ENCODE peak calls at places on chromosomes 6 and 20, in eight cellular contexts. Z is GM20000, F is testis, A is AG04450, V is progenitor cell of endocrine pancreas, J is ovary, B is Peyer's patch, O is HFFc6. C is an unnamed sample.

GRCh38 chr6:30814137-30815084 is 69.9 kb upstream of the DDR1 start:
- DNase-seq in B (no peak), V (no peak), F (peak), A (no peak), Z (peak), O (peak), J (no peak), C (peak)

GRCh38 chr6:99745651-99746050 is 139.0 kb downstream of the PRDM13 start:
- DNase-seq in A (no peak), O (peak), Z (no peak), J (no peak), B (no peak), V (no peak), F (no peak), C (peak)

GRCh38 chr20:5039255-5039657 is 37.9 kb upstream of the SLC23A2 start:
- DNase-seq in Z (peak), V (no peak), O (no peak), F (no peak), A (no peak), J (no peak), B (peak), C (no peak)

GRCh38 chr6:41967312-41968287 is 26.0 kb upstream of the CCND3 start:
- DNase-seq in F (no peak), B (no peak), A (no peak), O (peak), V (no peak), J (no peak), Z (no peak), C (peak)

GRCh38 chr6:138691595-138692057 is 81.9 kb upstream of the CCDC28A start:
- DNase-seq in V (no peak), B (peak), F (no peak), J (no peak), O (peak), A (peak), Z (no peak), C (peak)

GRCh38 chr6:130389142-130389541 is 23.3 kb downstream of the TMEM200A start:
- DNase-seq in Z (no peak), F (no peak), A (no peak), V (no peak), J (no peak), B (no peak), O (no peak), C (no peak)

GRCh38 chr6:133132583-133132982 is 108.6 kb upstream of the EYA4 start:
- DNase-seq in O (no peak), Z (no peak), J (no peak), A (no peak), B (no peak), V (no peak), F (no peak), C (no peak)

GRCh38 chr6:17703256-17703694 is 3.5 kb downstream of the NUP153 start:
- DNase-seq in B (no peak), J (peak), Z (no peak), A (peak), O (peak), V (no peak), F (no peak), C (peak)

GRCh38 chr20:25223765-25224720 is 23.8 kb upstream of the PYGB start:
- DNase-seq in Z (no peak), V (no peak), O (no peak), F (no peak), A (no peak), B (no peak), J (no peak), C (no peak)

GRCh38 chr6:170132561-170132991 is 158.3 kb downstream of the DLL1 start:
- DNase-seq in V (no peak), O (no peak), F (peak), Z (no peak), J (no peak), B (no peak), A (no peak), C (no peak)

GRCh38 chr6:152605901-152606390 is 31.2 kb downstream of the SYNE1 start:
- DNase-seq in B (no peak), O (no peak), F (no peak), Z (no peak), A (no peak), J (no peak), V (no peak), C (no peak)

GRCh38 chr6:110826236-110827129 is 11.2 kb upstream of the CDK19 start:
- DNase-seq in O (no peak), A (no peak), J (no peak), Z (no peak), B (no peak), F (no peak), V (no peak), C (no peak)

GRCh38 chr20:9966966-9967365 is 67.8 kb upstream of the ANKEF1 start:
- DNase-seq in B (no peak), V (no peak), F (no peak), A (no peak), O (no peak), J (no peak), Z (no peak), C (peak)

GRCh38 chr6:17389274-17389847 is 4.0 kb upstream of the CAP2 start:
- DNase-seq in O (peak), B (no peak), Z (no peak), F (no peak), J (no peak), A (no peak), V (no peak), C (peak)

GRCh38 chr6:75794954-75795739 is 46.1 kb downstream of the MYO6 start:
- DNase-seq in A (no peak), F (no peak), O (no peak), Z (no peak), B (no peak), V (no peak), J (no peak), C (no peak)

GRCh38 chr6:156102129-156102528 is 646.5 kb upstream of the NOX3 start:
- DNase-seq in Z (no peak), V (no peak), A (no peak), O (peak), B (no peak), J (no peak), F (no peak), C (no peak)

GRCh38 chr6:104625536-104625935 is 234.2 kb downstream of the HACE1 start:
- DNase-seq in B (no peak), O (peak), J (no peak), F (no peak), V (no peak), A (no peak), Z (no peak), C (peak)

GRCh38 chr20:41348430-41349172 is 8.0 kb downstream of the LPIN3 start:
- DNase-seq in A (no peak), Z (no peak), V (no peak), J (no peak), F (no peak), O (no peak), B (no peak), C (no peak)

GRCh38 chr20:46563170-46563847 is 12.9 kb upstream of the OCSTAMP start:
- DNase-seq in V (no peak), A (no peak), J (no peak), F (peak), O (no peak), B (no peak), Z (no peak), C (no peak)

GRCh38 chr20:35492352-35492751 is 37.0 kb downstream of the CEP250 start:
- DNase-seq in V (no peak), B (no peak), A (no peak), O (no peak), J (no peak), F (no peak), Z (no peak), C (no peak)

GRCh38 chr20:4490595-4491280 is 231.0 kb upstream of the PRND start:
- DNase-seq in Z (no peak), B (no peak), J (no peak), V (no peak), O (peak), F (no peak), A (no peak), C (peak)

GRCh38 chr6:166611631-166612030 is 15.4 kb downstream of the RPS6KA2 start:
- DNase-seq in O (no peak), B (no peak), F (no peak), Z (no peak), J (no peak), A (no peak), V (no peak), C (no peak)

GRCh38 chr20:45461225-45461624 is 8.3 kb upstream of the WFDC2 start:
- DNase-seq in Z (no peak), O (no peak), J (no peak), V (no peak), B (no peak), A (no peak), F (no peak), C (peak)

GRCh38 chr20:2809690-2810089 is 5.1 kb upstream of the C20orf141 start:
- DNase-seq in F (no peak), V (no peak), B (no peak), Z (no peak), J (no peak), A (no peak), O (no peak), C (no peak)

GRCh38 chr20:4966826-4967751 is 34.2 kb downstream of the SLC23A2 start:
- DNase-seq in J (no peak), V (no peak), B (no peak), F (no peak), Z (no peak), O (no peak), A (no peak), C (no peak)

GRCh38 chr6:166313255-166314070 is 5.3 kb upstream of the PRR18 start:
- DNase-seq in B (peak), A (no peak), Z (peak), O (peak), V (no peak), F (peak), J (no peak), C (no peak)

GRCh38 chr20:25017257-25017803 is 24.8 kb upstream of the APMAP start:
- DNase-seq in Z (no peak), B (no peak), J (peak), V (peak), A (no peak), O (no peak), F (no peak), C (peak)

GRCh38 chr6:134061440-134061839 is 9.0 kb upstream of the SLC2A12 start:
- DNase-seq in J (no peak), F (no peak), Z (no peak), A (no peak), V (no peak), O (no peak), B (no peak), C (no peak)

GRCh38 chr20:40634891-40635290 is 54.1 kb downstream of the MAFB start:
- DNase-seq in Z (no peak), J (no peak), V (no peak), B (no peak), A (no peak), F (no peak), O (no peak), C (no peak)

GRCh38 chr6:89301586-89302194 is 13.4 kb downstream of the GABRR2 start:
- DNase-seq in Z (no peak), A (no peak), V (no peak), J (no peak), F (no peak), B (no peak), O (no peak), C (no peak)

GRCh38 chr6:117919775-117920492 is 12.9 kb downstream of the SLC35F1 start:
- DNase-seq in Z (no peak), J (no peak), F (peak), V (peak), O (no peak), B (no peak), A (no peak), C (no peak)

GRCh38 chr6:143901885-143902708 is 37.8 kb downstream of the ZC2HC1B start:
- DNase-seq in A (peak), J (peak), B (no peak), V (no peak), Z (peak), F (peak), O (no peak), C (no peak)

GRCh38 chr6:28974505-28974904 is 30.6 kb downstream of the ZNF311 start:
- DNase-seq in V (no peak), O (no peak), F (no peak), B (no peak), Z (no peak), J (no peak), A (no peak), C (no peak)

GRCh38 chr6:28968476-28968875 is 36.6 kb downstream of the ZNF311 start:
- DNase-seq in O (no peak), B (no peak), V (no peak), Z (no peak), J (no peak), A (no peak), F (no peak), C (no peak)

GRCh38 chr6:28965706-28966105 is 39.4 kb downstream of the ZNF311 start:
- DNase-seq in F (no peak), B (no peak), J (no peak), Z (no peak), A (no peak), V (no peak), O (no peak), C (no peak)

DNA sequence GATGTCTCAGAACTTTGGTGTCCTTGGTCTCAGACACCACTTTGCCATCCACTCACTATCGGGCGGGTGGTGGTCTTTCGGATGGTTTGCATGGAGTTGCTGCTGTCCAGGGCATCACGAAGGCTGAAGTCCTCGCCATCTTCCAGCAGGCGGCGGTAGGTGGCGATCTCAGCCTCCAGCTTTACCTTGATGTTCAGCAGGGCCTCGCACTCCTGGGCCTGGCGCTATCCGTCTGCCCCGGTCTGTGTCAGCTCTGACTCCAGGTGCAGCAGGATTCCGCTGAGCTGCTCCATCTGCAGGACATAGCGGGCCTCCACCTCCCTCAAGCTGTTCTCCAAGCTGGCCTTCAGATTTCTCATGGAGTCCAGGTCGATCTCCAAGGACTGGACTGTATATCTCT is 36.0 kb downstream of the ZNF311 start:
- DNase-seq in A (no peak), V (no peak), J (no peak), F (no peak), B (no peak), O (no peak), Z (no peak), C (no peak)
- TF ChIP-seq CTCF in A (no peak), V (no peak), J (no peak), F (no peak), B (no peak), O (peak), Z (no peak), C (no peak)

DNA sequence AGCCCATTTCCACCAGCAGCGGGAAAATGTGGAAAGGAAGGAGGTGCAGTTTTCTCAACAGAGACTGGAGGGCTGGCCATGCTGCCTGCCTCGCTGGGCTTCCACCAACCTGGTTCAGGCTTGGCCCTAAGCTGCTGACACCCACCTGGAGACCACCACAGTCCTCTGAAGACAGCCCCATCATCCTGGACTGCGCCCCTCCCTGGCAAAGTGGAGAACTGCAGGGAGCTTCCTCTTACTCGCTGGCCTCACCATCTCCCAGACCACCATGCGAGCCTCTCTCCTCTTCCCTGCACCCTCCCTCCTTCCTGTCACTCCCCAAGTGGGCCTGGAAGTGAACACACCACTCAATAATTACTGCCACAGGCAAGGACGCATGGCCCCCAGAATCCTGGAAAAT is 71.5 kb downstream of the PSMG4 start:
- DNase-seq in V (no peak), O (no peak), B (no peak), Z (no peak), A (no peak), J (no peak), F (no peak), C (no peak)
- TF ChIP-seq CTCF in V (no peak), O (peak), B (no peak), Z (no peak), A (no peak), J (no peak), F (no peak), C (peak)

GRCh38 chr6:168060521-168060931 is 18.5 kb downstream of the FRMD1 start:
- DNase-seq in Z (no peak), A (peak), B (no peak), J (peak), F (peak), V (peak), O (peak), C (peak)
- TF ChIP-seq CTCF in Z (no peak), A (peak), B (no peak), J (peak), F (peak), V (peak), O (peak), C (peak)

DNA sequence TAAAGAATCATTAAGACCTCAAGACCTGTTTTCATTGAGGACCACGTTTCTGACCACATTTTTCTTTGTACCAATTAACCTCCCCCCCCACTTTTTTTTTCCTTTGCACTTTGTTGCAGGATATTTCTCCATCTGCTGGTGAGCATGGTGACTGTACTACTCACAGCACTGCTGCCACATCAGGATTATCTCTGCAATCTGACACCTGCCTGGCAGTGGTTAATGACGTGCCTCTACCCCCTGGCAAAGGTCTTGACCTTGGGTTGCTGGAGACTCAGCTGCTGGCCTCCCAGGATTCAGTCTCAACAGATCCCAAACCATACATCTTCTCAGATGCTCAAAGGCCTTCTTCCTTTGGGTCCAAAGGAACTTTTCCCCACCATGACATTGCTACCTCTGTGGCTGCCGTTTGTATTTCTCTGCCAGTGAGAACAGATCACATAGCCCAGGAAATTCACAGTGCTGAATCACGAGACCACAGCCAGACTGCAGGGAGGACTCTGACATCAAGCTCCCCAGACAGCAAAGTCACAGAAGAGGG is 46.6 kb upstream of the EDN3 start:
- DNase-seq in Z (no peak), F (no peak), B (peak), O (no peak), V (no peak), A (no peak), J (no peak), C (no peak)
- TF ChIP-seq CTCF in Z (no peak), F (no peak), B (no peak), O (no peak), V (no peak), A (no peak), J (no peak), C (no peak)

GRCh38 chr6:119379809-119380208 is 30.2 kb upstream of the MAN1A1 start:
- DNase-seq in F (no peak), Z (no peak), O (no peak), V (no peak), B (no peak), A (no peak), J (no peak), C (no peak)
- TF ChIP-seq CTCF in F (no peak), Z (no peak), O (no peak), V (no peak), B (no peak), A (no peak), J (no peak), C (no peak)

GRCh38 chr6:68317366-68317765 is 317.7 kb upstream of the ADGRB3 start:
- DNase-seq in V (no peak), J (no peak), O (no peak), Z (no peak), A (no peak), F (no peak), B (no peak), C (no peak)

DNA sequence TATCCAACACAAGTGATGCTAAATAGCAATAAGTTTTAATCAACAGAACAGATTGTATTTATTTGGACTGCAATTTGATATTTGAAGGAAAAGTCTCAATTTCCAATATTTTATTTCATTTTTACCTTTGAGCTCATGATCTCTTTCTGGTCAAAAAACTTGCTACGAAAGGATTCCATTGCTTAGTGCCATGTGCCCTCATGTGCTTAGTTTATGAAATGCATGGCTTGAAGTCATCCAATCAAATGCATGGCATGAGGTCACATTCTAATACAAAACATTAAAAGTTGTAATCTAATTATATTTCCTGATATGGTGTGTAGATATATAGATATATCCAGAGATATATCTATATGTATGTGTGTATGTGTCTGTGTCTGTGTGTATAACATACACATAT is 321.2 kb upstream of the ADGRB3 start:
- DNase-seq in V (no peak), J (no peak), F (no peak), Z (no peak), B (no peak), A (no peak), O (no peak), C (no peak)
- TF ChIP-seq CTCF in V (peak), J (no peak), F (no peak), Z (no peak), B (no peak), A (peak), O (no peak), C (no peak)

DNA sequence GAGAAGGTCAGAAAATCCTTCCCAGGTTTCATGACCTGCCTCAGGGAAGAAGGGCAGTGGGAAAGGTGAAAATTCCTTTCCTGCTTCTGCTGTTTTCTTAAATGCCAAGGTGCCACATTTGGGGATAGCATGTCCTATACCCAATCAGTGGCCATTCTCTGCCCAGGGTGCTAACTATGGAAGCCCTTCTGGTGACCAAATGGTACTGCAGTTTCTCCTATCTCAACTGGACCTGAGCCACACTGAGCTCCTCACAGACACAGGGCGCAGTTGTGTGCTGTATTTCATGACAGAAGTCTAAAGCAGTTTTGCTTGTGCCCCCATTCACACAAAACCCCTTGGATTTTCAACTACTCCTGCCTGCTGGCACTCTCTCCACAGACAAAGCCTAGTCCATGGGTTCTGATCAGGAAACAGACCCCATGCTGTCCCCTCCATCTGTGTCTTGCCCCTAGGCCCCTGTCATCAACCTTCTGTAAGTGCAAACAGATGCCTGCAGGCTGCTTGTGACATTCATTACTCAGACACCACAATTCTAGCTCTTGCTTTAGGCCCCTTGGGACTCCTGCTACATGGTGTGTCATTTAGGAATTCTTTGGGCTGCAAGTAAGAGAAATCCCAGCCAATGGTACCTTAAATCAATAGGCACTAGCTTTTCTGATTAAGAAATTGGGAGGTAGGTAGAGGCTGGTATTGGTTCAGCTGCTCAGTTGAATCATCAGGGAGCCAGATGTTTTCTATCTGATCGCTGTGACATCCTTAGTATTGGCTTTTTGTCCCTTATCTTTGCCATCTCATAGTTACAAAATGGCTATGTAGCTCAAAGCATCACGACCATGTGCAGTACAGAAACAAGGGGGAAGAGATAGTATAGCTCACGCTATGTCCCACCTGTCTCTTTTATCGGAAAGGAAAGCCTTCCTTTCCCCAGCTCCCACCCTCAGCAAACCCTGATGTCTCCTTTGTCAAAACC is 147.8 kb downstream of the CD83 start:
- DNase-seq in O (no peak), F (no peak), J (no peak), B (no peak), Z (no peak), A (no peak), V (no peak), C (no peak)
- TF ChIP-seq CTCF in O (peak), F (no peak), J (no peak), B (no peak), Z (no peak), A (peak), V (peak), C (no peak)